ENCODE peak calls at places on chromosome X, in nine cellular contexts. K is CD8-positive, alpha-beta T cell; J is endothelial cell of umbilical vein; L is PC-9; M is SK-N-MC; I is mesenchymal stem cell; C is CD4-positive, alpha-beta memory T cell; Y is fibroblast of lung; N is upper lobe of left lung. T is an unnamed sample. For H3K36me3 and H3K9me3, the result is how much of the 10 kb centered on the place peaks cover.

GRCh38 chrX:52504551-52504950 is 8.9 kb downstream of the XAGE1A start:
- DNase-seq in K (no peak), J (no peak), L (no peak), M (no peak), I (no peak), C (no peak), Y (no peak), N (no peak), T (no peak)

GRCh38 chrX:31661280-31661679 is 589.4 kb upstream of the FTHL17 start:
- DNase-seq in K (no peak), J (no peak), L (no peak), M (no peak), I (no peak), C (no peak), Y (no peak), N (no peak), T (no peak)

GRCh38 chrX:153924149-153924861 is 1.8 kb downstream of the ARHGAP4 start:
- DNase-seq in K (no peak), J (peak), L (no peak), M (no peak), I (peak), C (peak), Y (peak), N (no peak), T (no peak)

GRCh38 chrX:130645955-130646583 is 244.3 kb downstream of the RBMX2 start:
- DNase-seq in K (no peak), J (no peak), L (no peak), M (no peak), I (no peak), C (no peak), Y (peak), N (no peak), T (no peak)

GRCh38 chrX:48920713-48921104 is 1.9 kb upstream of the PIM2 start:
- DNase-seq in K (no peak), J (no peak), L (no peak), M (no peak), I (no peak), C (no peak), Y (no peak), N (no peak), T (no peak)

GRCh38 chrX:123648028-123648810 is 84.6 kb downstream of the THOC2 start:
- DNase-seq in K (peak), J (peak), L (no peak), M (peak), I (peak), C (peak), Y (peak), N (no peak), T (peak)

GRCh38 chrX:31550169-31550568 is 478.3 kb upstream of the FTHL17 start:
- DNase-seq in K (no peak), J (no peak), L (no peak), M (no peak), I (no peak), C (no peak), Y (no peak), N (no peak), T (no peak)

GRCh38 chrX:150084474-150085229 is 146.4 kb upstream of the EOLA2 start:
- DNase-seq in K (no peak), J (peak), L (peak), M (no peak), I (no peak), C (no peak), Y (peak), N (no peak), T (no peak)

GRCh38 chrX:152896450-152896849 is 1.4 kb upstream of the ZNF185 start:
- DNase-seq in K (no peak), J (peak), L (peak), M (no peak), I (no peak), C (no peak), Y (no peak), N (no peak), T (no peak)

GRCh38 chrX:139642241-139642927 is 65.6 kb downstream of the MCF2 start:
- DNase-seq in K (no peak), J (no peak), L (no peak), M (no peak), I (no peak), C (no peak), Y (peak), N (no peak), T (no peak)

GRCh38 chrX:18833071-18833731 is 125.8 kb downstream of the PPEF1 start:
- DNase-seq in K (no peak), J (no peak), L (no peak), M (no peak), I (no peak), C (no peak), Y (peak), N (no peak), T (no peak)

GRCh38 chrX:1601051-1601767 is 9.8 kb downstream of the AKAP17A start:
- DNase-seq in K (no peak), J (no peak), L (no peak), M (no peak), I (no peak), C (no peak), Y (no peak), N (no peak), T (peak)
- H3K36me3 ChIP-seq in K (half or more), J (half or more), L (under half), M (half or more), I (half or more), C (half or more), Y (under half), N (half or more), T (half or more)

GRCh38 chrX:57251965-57252364 is 34.5 kb upstream of the FAAH2 start:
- DNase-seq in K (no peak), J (no peak), L (no peak), M (no peak), I (no peak), C (no peak), Y (no peak), N (no peak), T (no peak)
- H3K9me3 ChIP-seq in K (under half), J (under half), L (under half), M (under half), I (under half), C (under half), Y (under half), N (under half), T (under half)

DNA sequence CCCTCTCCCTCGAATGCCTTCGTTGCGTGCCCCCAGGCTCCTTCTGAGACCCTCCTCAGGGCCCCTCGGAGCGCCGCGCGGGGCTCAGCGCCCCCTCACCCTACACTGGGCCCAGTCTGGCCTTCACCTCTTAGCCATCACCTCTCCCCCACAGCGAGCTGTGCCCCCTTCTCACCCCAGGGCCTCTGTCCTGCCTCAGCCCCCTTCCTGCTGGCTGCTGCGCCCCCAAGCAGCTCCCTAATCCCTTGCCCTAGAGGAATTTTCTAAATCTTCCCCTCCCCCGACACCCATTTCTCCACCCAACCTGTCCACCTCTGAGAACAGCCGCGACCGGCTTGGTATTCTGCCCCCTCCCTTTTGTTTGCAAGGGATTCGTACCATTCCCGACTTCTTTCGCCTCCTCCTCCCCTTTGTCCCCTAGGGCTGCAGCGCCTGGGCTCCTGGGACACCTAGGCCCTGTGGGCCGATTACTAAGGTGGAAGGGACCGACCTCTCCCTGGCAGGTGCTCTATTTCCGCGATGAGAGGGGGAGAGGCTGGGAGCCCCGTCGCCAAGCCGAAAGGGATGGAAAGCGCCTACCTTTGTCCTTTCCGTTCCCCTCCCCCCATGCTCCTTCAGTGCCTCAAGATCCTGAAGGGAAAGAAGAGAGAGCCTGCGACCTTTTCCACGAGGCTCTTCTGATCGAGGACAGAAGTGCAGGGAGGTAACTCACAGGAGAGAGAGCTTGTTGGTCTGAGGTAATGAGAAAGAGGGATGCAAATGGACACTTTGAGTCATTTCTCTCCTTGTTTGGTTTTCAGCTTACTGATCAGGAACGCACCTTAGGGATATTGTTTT is 10.9 kb downstream of the DLG3 start:
- DNase-seq in K (no peak), J (no peak), L (peak), M (no peak), I (peak), C (no peak), Y (no peak), N (peak), T (no peak)
- H3K4me3 ChIP-seq in K (peak), J (no peak), L (peak), M (peak), I (peak), C (peak), Y (peak), N (peak), T (peak)

GRCh38 chrX:54561622-54562021 is 31.6 kb downstream of the GNL3L start:
- DNase-seq in K (no peak), J (no peak), L (no peak), M (no peak), I (no peak), C (no peak), Y (no peak), N (no peak), T (no peak)

GRCh38 chrX:54560411-54560810 is 30.4 kb downstream of the GNL3L start:
- DNase-seq in K (no peak), J (peak), L (no peak), M (no peak), I (no peak), C (no peak), Y (no peak), N (no peak), T (no peak)

GRCh38 chrX:54570332-54570731 is 40.3 kb downstream of the GNL3L start:
- DNase-seq in K (no peak), J (no peak), L (no peak), M (no peak), I (no peak), C (no peak), Y (no peak), N (no peak), T (no peak)

GRCh38 chrX:54564942-54565341 is 34.9 kb downstream of the GNL3L start:
- DNase-seq in K (no peak), J (no peak), L (no peak), M (no peak), I (no peak), C (no peak), Y (peak), N (no peak), T (no peak)
- H3K36me3 ChIP-seq in K (under half), J (under half), L (under half), M (under half), I (under half), C (under half), Y (under half), N (under half), T (under half)

DNA sequence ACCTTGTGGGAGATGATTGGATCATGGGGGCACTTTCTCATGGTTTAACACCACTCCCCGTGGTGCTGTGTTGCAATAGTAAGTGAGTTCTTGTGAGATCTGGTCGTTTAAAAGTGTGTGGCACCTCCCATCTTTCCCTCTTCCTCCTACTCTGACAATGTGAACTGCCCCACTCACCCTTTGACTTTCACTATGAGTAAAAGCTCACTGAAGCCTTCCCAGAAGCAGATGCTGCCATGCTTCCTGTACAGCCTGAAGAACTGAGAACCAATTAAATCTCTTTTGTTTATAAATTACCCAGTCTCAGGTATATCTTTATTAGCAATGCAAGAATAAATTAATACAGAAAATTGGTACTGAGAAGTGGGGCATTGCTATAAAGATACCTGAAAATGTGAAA is 509.6 kb upstream of the CT83 start:
- DNase-seq in K (no peak), J (no peak), L (no peak), M (no peak), I (no peak), C (no peak), Y (no peak), N (no peak), T (no peak)
- H3K9me3 ChIP-seq in K (under half), J (under half), L (under half), M (under half), I (under half), C (under half), Y (under half), N (under half), T (under half)

GRCh38 chrX:141175786-141176185 is 1.1 kb downstream of the LDOC1 start:
- DNase-seq in K (no peak), J (no peak), L (no peak), M (no peak), I (no peak), C (no peak), Y (no peak), N (no peak), T (no peak)

GRCh38 chrX:141180851-141181250 is 3.9 kb upstream of the LDOC1 start:
- DNase-seq in K (no peak), J (no peak), L (no peak), M (no peak), I (no peak), C (no peak), Y (no peak), N (no peak), T (no peak)

DNA sequence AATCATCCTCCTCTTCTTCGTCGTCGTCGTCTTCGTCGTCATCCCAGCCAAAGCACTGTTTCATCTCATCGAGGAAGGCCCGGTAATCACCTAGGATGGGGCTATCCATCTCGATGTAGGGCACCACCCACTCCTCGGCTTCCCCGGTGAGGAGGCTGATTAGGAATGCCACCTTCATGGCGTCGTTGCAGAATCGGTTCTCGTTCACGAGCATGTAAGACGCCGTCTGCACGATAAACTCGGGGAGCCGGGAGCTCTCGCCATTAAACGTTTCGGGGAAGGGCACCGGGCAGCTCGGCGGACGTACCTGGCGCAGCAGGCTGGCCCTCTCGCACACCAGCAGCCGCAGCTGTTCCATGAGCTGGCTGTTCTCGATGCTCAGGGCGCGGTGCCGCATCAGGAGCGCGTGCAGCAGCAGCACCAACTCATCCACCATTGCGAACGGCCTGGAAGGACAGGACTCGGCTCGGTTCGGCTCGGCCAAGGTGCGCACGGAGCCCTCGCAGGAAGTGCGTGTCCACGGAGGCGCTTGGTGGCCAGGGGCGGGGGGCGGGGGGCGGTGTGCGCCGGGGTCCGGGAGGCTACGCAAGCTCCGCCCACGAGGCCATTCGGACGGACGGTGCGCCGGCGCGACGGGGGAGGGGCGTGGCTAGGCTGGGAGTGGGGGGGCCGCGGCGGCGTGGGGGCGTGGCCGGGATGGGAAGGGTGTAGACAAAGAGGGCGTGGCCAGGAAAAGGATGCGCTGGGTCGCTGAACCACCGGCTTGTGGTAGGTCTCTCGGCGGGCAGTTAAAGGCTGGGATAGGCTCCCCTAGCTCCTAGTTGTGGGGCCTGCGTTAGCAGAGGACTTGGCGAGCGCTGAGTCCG is at the start of gene LDOC1:
- DNase-seq in K (peak), J (peak), L (peak), M (no peak), I (peak), C (peak), Y (peak), N (peak), T (peak)
- H3K4me3 ChIP-seq in K (peak), J (peak), L (peak), M (no peak), I (peak), C (peak), Y (peak), N (peak), T (peak)